ENCODE peak calls at places on chromosomes 12 and 14, in five cellular contexts. M is adrenal gland, I is uterus, J is body of pancreas, B is A549. K is an unnamed sample.

GRCh38 chr12:69471667-69472385 is 1.6 kb downstream of the FRS2 start:
- DNase-seq in M (no peak), I (no peak), J (no peak), B (no peak), K (no peak)

GRCh38 chr14:75522919-75523318 is 650 bp downstream of the BATF start:
- DNase-seq in M (no peak), I (no peak), J (no peak), B (no peak), K (no peak)

GRCh38 chr12:21893924-21894323 is 47.3 kb downstream of the ABCC9 start:
- DNase-seq in M (no peak), I (no peak), J (no peak), B (no peak), K (no peak)

GRCh38 chr14:52351191-52351560 is 37.1 kb downstream of the PTGER2 start:
- DNase-seq in M (no peak), I (peak), J (no peak), B (no peak), K (no peak)

GRCh38 chr12:6462234-6462995 is 8.1 kb downstream of the VAMP1 start:
- DNase-seq in M (no peak), I (no peak), J (no peak), B (no peak), K (no peak)

GRCh38 chr12:126926023-126926600 is 1340.9 kb upstream of the TMEM132C start:
- DNase-seq in M (no peak), I (no peak), J (no peak), B (no peak), K (no peak)

GRCh38 chr12:22459872-22460490 is 84.4 kb downstream of the C2CD5 start:
- DNase-seq in M (no peak), I (no peak), J (no peak), B (peak), K (no peak)

GRCh38 chr14:53915364-53916014 is 41.1 kb downstream of the BMP4 start:
- DNase-seq in M (no peak), I (no peak), J (no peak), B (no peak), K (no peak)

GRCh38 chr14:99759546-99759925 is 33.7 kb upstream of the EML1 start:
- DNase-seq in M (no peak), I (peak), J (no peak), B (no peak), K (no peak)

GRCh38 chr14:52711666-52712065 is 4.7 kb downstream of the PSMC6 start:
- DNase-seq in M (no peak), I (no peak), J (no peak), B (no peak), K (no peak)

DNA sequence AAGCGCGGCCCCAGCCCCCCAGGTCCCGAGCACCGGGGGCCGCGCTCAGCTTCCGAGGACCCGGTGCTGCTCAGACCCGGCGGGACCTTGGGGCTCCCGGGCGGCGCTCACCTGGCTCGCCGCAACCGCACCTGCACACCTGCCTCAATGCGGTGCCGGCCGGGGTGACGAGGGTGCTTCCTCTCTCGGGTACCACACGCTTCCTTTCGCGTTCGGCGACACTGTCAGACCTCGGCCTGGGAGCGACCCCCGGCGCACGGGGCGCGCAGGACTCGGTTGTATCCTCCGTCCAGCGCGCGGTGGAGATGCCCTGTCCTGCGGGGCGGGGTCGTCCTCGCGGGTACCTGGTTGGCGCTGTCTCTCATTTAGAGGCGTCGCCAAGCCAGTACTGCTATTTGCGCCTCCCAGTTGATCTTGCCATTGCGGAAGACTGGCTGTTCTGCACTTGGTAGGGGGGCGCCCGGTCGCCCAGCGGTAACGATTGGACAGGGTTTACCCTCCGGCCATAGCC is 718 bp downstream of the PACS2 start:
- DNase-seq in M (peak), I (no peak), J (peak), B (peak), K (no peak)
- TF ChIP-seq CTCF in M (no peak), I (no peak), J (no peak), B (no peak), K (no peak)

DNA sequence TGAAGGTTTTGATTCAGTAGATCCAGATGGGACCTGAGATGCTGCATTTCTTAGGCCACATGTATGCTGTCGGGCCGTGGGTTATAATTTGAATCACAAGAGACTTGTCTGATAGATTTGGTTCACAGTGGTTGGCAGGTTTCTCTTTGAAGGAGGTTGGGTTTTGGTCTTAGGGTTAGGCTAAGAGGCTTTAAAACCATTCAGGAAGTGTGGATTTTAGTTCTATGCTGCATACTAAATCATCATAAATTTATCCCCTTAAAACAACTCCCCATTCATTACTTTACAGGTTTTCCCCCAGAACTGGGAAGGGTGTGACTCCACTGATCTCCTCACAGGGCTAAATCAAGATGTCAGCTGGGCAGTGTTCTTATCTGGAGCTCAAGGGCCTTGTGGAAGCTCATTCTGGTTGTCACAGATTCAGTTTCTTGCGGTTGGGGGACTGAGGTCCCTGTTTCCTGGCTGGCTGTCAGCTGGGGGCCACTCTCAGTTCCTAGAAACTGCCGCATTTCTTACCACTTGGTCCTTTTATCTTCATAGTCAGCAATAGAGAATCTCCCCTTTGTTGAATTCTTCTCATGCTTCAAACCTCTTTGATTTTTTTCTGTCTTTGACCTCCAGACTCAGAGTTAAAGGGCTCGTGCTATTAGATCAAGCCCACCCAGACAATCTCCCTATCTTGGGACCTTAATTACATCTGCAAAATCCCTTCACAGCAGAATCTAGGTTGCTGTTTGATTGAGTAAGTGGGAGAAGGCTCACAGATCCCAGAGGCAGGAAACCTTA is 20.6 kb upstream of the PCNX1 start:
- DNase-seq in M (no peak), I (no peak), J (peak), B (no peak), K (no peak)
- TF ChIP-seq POLR2A in M (no peak), I (no peak), J (no peak), B (no peak), K (no peak)

DNA sequence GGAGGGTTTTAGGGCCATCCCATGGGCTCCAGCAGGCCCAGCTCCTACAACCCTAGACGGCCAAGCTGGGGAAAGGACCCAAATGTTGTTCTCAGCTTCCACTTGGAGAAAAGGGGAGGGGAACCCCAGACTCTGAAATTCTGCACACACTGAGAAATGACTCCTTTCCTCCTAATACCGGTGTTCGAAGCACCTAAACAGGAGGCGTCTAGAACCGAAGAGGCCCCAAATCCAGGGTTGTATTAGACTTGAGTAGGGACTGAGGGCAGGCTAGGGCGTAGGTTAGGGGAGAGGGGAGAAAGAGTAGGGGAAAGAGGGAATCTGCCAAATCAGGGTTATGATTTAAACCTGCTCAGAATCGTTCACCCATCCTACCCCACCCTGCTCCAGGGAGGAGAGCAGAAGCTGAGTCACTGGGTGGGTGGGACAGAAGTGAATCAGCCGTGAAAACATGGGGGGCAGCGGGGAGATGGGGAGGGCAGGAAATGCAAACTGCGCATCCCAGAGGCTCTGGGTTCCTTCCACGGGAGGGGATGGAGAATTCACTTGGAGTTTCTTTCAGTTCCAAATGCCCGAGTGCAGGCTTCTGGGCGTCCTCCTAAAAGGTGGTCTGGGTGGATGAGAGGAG is 1.0 kb downstream of the IGFBP6 start:
- DNase-seq in M (no peak), I (peak), J (no peak), B (peak), K (no peak)
- H3K4me3 ChIP-seq in M (no peak), I (peak), J (no peak), B (peak), K (peak)

GRCh38 chr12:12032771-12033588 is 37.8 kb upstream of the BCL2L14 start:
- DNase-seq in M (peak), I (peak), J (peak), B (peak), K (peak)

GRCh38 chr12:12034344-12034743 is 36.4 kb upstream of the BCL2L14 start:
- DNase-seq in M (no peak), I (no peak), J (no peak), B (no peak), K (no peak)

GRCh38 chr12:12035229-12035628 is 35.5 kb upstream of the BCL2L14 start:
- DNase-seq in M (no peak), I (no peak), J (no peak), B (no peak), K (no peak)

GRCh38 chr12:12032260-12032761 is 38.4 kb upstream of the BCL2L14 start:
- DNase-seq in M (no peak), I (no peak), J (no peak), B (no peak), K (no peak)

GRCh38 chr12:12033589-12034223 is 37.0 kb upstream of the BCL2L14 start:
- DNase-seq in M (no peak), I (no peak), J (no peak), B (no peak), K (no peak)
- TF ChIP-seq CTCF in M (no peak), I (no peak), J (no peak), B (no peak), K (no peak)

GRCh38 chr12:12890492-12890814 is 909 bp upstream of the GPRC5A start:
- DNase-seq in M (no peak), I (peak), J (peak), B (peak), K (no peak)

GRCh38 chr12:12889701-12890100 is 1.7 kb upstream of the GPRC5A start:
- DNase-seq in M (no peak), I (no peak), J (no peak), B (no peak), K (no peak)

GRCh38 chr12:12892670-12893290 is 1.4 kb downstream of the GPRC5A start:
- DNase-seq in M (no peak), I (no peak), J (no peak), B (no peak), K (no peak)

GRCh38 chr12:12891646-12892355 is 439 bp downstream of the GPRC5A start:
- DNase-seq in M (no peak), I (peak), J (no peak), B (no peak), K (no peak)

GRCh38 chr12:12890815-12891645 is at the start of gene GPRC5A:
- DNase-seq in M (peak), I (peak), J (peak), B (peak), K (peak)
- TF ChIP-seq POLR2A in M (peak), I (peak), J (peak), B (peak), K (peak)

DNA sequence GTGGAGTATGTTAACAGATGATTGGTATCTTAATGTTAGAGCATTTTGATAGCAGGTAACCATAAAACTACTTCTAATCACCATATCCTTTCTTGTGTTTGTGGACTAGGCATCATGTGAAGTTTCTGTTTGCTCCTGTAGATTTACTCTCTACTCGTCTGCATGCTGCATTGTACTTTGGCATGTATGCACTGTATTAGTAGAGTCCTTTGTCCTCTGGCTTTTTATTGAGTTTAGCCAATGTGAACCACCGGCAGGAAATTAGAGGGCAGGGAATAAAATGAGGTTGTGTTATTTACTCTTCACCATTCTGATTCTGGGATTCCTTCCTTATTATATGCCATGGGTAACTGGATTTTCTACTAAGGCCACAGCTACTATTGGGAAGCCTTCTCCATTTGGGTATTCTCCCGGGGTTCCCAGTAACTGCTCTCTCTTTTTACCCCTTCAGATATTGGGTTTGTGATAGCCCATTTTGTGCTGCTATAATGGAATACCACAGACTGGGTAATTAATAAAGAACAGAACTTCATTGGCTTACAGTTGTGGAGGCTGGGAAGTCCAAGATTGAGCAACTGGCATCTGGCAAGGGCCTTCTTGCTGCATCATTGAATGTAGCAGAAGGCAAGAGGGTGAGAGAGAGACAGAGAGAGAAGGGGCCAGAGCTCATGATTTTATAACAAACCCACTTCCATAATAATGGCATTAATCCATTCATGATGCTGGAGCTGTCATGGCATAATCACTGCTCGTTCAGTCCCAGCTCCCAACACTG is 22.4 kb downstream of the FAM177A1 start:
- DNase-seq in M (no peak), I (no peak), J (no peak), B (no peak), K (no peak)
- H3K4me3 ChIP-seq in M (no peak), I (no peak), J (no peak), B (no peak), K (no peak)

DNA sequence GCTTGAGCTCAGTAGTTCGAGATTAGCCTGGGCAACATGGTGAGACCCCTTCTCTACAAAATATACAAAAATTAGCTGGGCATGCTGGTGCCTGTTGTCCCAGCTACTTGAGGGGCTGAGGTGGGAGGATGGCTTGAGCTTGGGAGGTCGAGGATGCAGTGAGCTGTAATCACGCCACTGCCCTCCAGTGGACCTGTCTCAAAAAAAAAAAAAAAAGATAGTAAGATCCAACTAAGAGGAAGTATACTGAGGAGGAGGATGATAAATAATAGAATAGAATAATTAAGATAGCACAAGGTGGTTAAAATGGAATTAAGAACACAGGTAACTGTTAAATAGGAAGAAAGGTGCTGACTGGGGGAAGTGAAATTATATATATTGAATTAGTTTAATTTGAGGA is 37.0 kb upstream of the BAZ1A start:
- DNase-seq in M (no peak), I (no peak), J (no peak), B (no peak), K (no peak)
- TF ChIP-seq CTCF in M (no peak), I (no peak), J (no peak), B (peak), K (no peak)